ENCODE peak calls at places on chromosomes 1 and 21, in seven cellular contexts. One of them, this sample, is unnamed.

GRCh38 chr21:44533891-44534627 is 5.9 kb downstream of the KRTAP10-1 start:
- DNase-seq in tibial nerve: no peak
- DNase-seq in fibroblast of mammary gland: no peak
- DNase-seq in GM10248: no peak
- DNase-seq in neural progenitor cell: no peak
- DNase-seq in GM12864: no peak
- DNase-seq in Calu3: no peak
- DNase-seq in this sample: no peak

GRCh38 chr21:35508389-35508888 is 459.3 kb upstream of the RUNX1 start:
- DNase-seq in GM10248: no peak
- DNase-seq in GM12864: no peak
- DNase-seq in fibroblast of mammary gland: peak; percentile 96
- DNase-seq in tibial nerve: peak; percentile 67
- DNase-seq in Calu3: peak; percentile 68
- DNase-seq in neural progenitor cell: peak; percentile 69
- DNase-seq in this sample: peak; percentile 74

GRCh38 chr21:35904995-35905972 is 155.0 kb downstream of the SETD4 start:
- DNase-seq in neural progenitor cell: no peak
- DNase-seq in GM10248: no peak
- DNase-seq in tibial nerve: peak; percentile 32
- DNase-seq in Calu3: no peak
- DNase-seq in fibroblast of mammary gland: peak; percentile 62
- DNase-seq in GM12864: no peak
- DNase-seq in this sample: peak; percentile 66

GRCh38 chr1:13823126-13823880 is 123.3 kb downstream of the PRDM2 start:
- DNase-seq in GM12864: no peak
- DNase-seq in neural progenitor cell: no peak
- DNase-seq in tibial nerve: no peak
- DNase-seq in fibroblast of mammary gland: no peak
- DNase-seq in GM10248: no peak
- DNase-seq in Calu3: no peak
- DNase-seq in this sample: no peak

GRCh38 chr1:208252126-208252853 is 8.1 kb upstream of the PLXNA2 start:
- DNase-seq in tibial nerve: peak; percentile 45
- DNase-seq in fibroblast of mammary gland: no peak
- DNase-seq in Calu3: peak; percentile 91
- DNase-seq in GM10248: no peak
- DNase-seq in GM12864: no peak
- DNase-seq in neural progenitor cell: peak; percentile 49
- DNase-seq in this sample: peak; percentile 46

GRCh38 chr1:12485231-12486172 is 132.5 kb downstream of the DHRS3 start:
- DNase-seq in neural progenitor cell: no peak
- DNase-seq in GM12864: no peak
- DNase-seq in GM10248: no peak
- DNase-seq in fibroblast of mammary gland: peak; percentile 51
- DNase-seq in tibial nerve: peak; percentile 50
- DNase-seq in Calu3: peak; percentile 56
- DNase-seq in this sample: no peak

GRCh38 chr1:67749844-67750689 is 65.1 kb downstream of the GADD45A start:
- DNase-seq in tibial nerve: peak; percentile 22
- DNase-seq in neural progenitor cell: peak; percentile 49
- DNase-seq in GM12864: no peak
- DNase-seq in GM10248: no peak
- DNase-seq in fibroblast of mammary gland: peak; percentile 90
- DNase-seq in Calu3: peak; percentile 50
- DNase-seq in this sample: no peak

GRCh38 chr1:205542367-205542766 is 37.9 kb downstream of the CDK18 start:
- DNase-seq in neural progenitor cell: peak; percentile 42
- DNase-seq in tibial nerve: no peak
- DNase-seq in GM10248: no peak
- DNase-seq in fibroblast of mammary gland: no peak
- DNase-seq in GM12864: no peak
- DNase-seq in Calu3: no peak
- DNase-seq in this sample: no peak

GRCh38 chr1:17615157-17615556 is 75.7 kb downstream of the ARHGEF10L start:
- DNase-seq in GM12864: no peak
- DNase-seq in GM10248: no peak
- DNase-seq in fibroblast of mammary gland: no peak
- DNase-seq in Calu3: no peak
- DNase-seq in tibial nerve: no peak
- DNase-seq in neural progenitor cell: no peak
- DNase-seq in this sample: no peak

GRCh38 chr1:8381618-8382017 is 63.7 kb downstream of the SLC45A1 start:
- DNase-seq in fibroblast of mammary gland: peak; percentile 76
- DNase-seq in tibial nerve: no peak
- DNase-seq in GM10248: no peak
- DNase-seq in GM12864: no peak
- DNase-seq in Calu3: no peak
- DNase-seq in neural progenitor cell: no peak
- DNase-seq in this sample: no peak

GRCh38 chr1:201346337-201346939 is 31.0 kb downstream of the TNNT2 start:
- DNase-seq in fibroblast of mammary gland: peak; percentile 61
- DNase-seq in GM12864: no peak
- DNase-seq in GM10248: no peak
- DNase-seq in tibial nerve: peak; percentile 33
- DNase-seq in neural progenitor cell: peak; percentile 80
- DNase-seq in Calu3: peak; percentile 82
- DNase-seq in this sample: peak; percentile 46

GRCh38 chr21:46325073-46325912 is 1.3 kb downstream of the PCNT start:
- DNase-seq in Calu3: peak; percentile 45
- DNase-seq in GM12864: no peak
- DNase-seq in neural progenitor cell: peak; percentile 83
- DNase-seq in fibroblast of mammary gland: peak; percentile 40
- DNase-seq in tibial nerve: no peak
- DNase-seq in GM10248: peak; percentile 60
- DNase-seq in this sample: peak; percentile 39
- TF ChIP-seq CTCF in Calu3: no peak
- TF ChIP-seq CTCF in GM12864: peak; percentile 17
- TF ChIP-seq CTCF in neural progenitor cell: peak; percentile 40
- TF ChIP-seq CTCF in fibroblast of mammary gland: peak; percentile 31
- TF ChIP-seq CTCF in tibial nerve: no peak
- TF ChIP-seq CTCF in GM10248: peak; percentile 26
- TF ChIP-seq CTCF in this sample: no peak

GRCh38 chr1:95171270-95172245 is 54.4 kb downstream of the TLCD4 start:
- DNase-seq in tibial nerve: no peak
- DNase-seq in GM12864: no peak
- DNase-seq in GM10248: no peak
- DNase-seq in Calu3: no peak
- DNase-seq in fibroblast of mammary gland: no peak
- DNase-seq in neural progenitor cell: no peak
- DNase-seq in this sample: no peak

GRCh38 chr1:95169544-95169943 is 52.4 kb downstream of the TLCD4 start:
- DNase-seq in GM10248: no peak
- DNase-seq in neural progenitor cell: no peak
- DNase-seq in GM12864: no peak
- DNase-seq in Calu3: peak; percentile 73
- DNase-seq in tibial nerve: no peak
- DNase-seq in fibroblast of mammary gland: no peak
- DNase-seq in this sample: no peak

DNA sequence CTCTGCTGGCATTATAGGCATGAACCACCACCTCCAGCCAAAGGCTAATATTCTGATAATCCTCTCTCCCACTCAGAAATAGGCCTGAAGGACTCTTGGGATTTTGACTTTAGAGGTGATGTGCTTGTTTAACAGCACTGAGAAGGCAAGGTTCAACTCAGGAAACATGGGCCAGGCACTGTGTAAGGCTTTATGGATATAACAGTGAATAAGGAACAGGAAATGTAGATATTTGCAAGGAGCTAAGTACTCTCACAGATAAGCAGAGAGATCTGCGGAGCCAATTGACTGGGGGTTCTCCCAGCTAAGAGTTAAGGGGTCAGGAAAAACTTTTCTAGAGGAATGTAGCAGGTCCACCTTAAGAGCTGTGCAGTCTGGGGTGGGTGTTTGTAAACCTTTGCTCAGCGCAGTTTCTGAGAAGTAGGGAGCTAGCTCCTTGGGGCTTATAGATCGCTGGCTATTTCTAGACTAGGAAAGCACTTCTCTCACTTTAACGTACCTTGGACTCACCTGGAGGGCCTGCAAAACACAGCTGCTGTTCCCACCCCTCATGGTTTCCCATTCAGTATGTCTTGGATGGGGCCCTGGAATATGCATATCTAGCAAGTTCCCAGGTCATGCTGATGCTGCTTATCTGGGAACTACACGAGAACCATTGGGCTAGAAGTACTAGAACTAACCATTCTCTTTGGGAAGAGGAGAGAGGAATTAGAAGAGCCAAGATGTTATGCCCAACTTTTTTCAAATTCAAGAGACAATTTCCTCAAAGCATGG is 51.7 kb downstream of the TLCD4 start:
- DNase-seq in fibroblast of mammary gland: no peak
- DNase-seq in GM10248: no peak
- DNase-seq in GM12864: no peak
- DNase-seq in tibial nerve: no peak
- DNase-seq in Calu3: peak; percentile 27
- DNase-seq in neural progenitor cell: no peak
- DNase-seq in this sample: no peak
- TF ChIP-seq CTCF in fibroblast of mammary gland: no peak
- TF ChIP-seq CTCF in GM10248: no peak
- TF ChIP-seq CTCF in GM12864: no peak
- TF ChIP-seq CTCF in tibial nerve: no peak
- TF ChIP-seq CTCF in Calu3: no peak
- TF ChIP-seq CTCF in neural progenitor cell: no peak
- TF ChIP-seq CTCF in this sample: no peak

GRCh38 chr1:71093938-71094337 is 13.1 kb upstream of the ZRANB2 start:
- DNase-seq in fibroblast of mammary gland: peak; percentile 50
- DNase-seq in neural progenitor cell: no peak
- DNase-seq in Calu3: no peak
- DNase-seq in GM12864: no peak
- DNase-seq in tibial nerve: no peak
- DNase-seq in GM10248: no peak
- DNase-seq in this sample: no peak
- TF ChIP-seq CTCF in fibroblast of mammary gland: peak; percentile 41
- TF ChIP-seq CTCF in neural progenitor cell: peak; percentile 41
- TF ChIP-seq CTCF in Calu3: no peak
- TF ChIP-seq CTCF in GM12864: no peak
- TF ChIP-seq CTCF in tibial nerve: peak; percentile 29
- TF ChIP-seq CTCF in GM10248: peak; percentile 38
- TF ChIP-seq CTCF in this sample: peak; percentile 46

GRCh38 chr1:20666146-20666545 is 5.0 kb upstream of the DDOST start:
- DNase-seq in tibial nerve: no peak
- DNase-seq in fibroblast of mammary gland: no peak
- DNase-seq in neural progenitor cell: no peak
- DNase-seq in GM12864: no peak
- DNase-seq in Calu3: no peak
- DNase-seq in GM10248: no peak
- DNase-seq in this sample: peak; percentile 54
- TF ChIP-seq CTCF in tibial nerve: no peak
- TF ChIP-seq CTCF in fibroblast of mammary gland: no peak
- TF ChIP-seq CTCF in neural progenitor cell: no peak
- TF ChIP-seq CTCF in GM12864: no peak
- TF ChIP-seq CTCF in Calu3: no peak
- TF ChIP-seq CTCF in GM10248: no peak
- TF ChIP-seq CTCF in this sample: no peak

DNA sequence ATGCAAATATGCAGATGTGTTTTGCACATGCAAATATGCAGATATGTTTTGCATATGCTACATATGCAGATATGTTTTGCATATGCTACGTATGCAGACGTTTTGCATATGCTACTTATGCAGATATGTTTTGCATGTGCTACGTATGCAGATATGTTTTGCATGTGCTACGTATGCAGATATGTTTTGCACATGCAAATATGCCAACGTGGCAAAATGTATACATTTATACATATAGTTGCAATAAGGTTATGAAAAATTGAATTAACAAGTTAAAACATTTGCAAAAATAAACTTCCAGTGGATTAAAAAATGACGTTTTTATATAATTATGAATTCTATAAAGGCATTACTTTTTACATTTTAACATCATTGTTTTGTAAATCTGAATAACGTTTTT is 30.9 kb upstream of the TP53BP2 start:
- DNase-seq in fibroblast of mammary gland: no peak
- DNase-seq in tibial nerve: no peak
- DNase-seq in GM10248: no peak
- DNase-seq in GM12864: no peak
- DNase-seq in neural progenitor cell: no peak
- DNase-seq in Calu3: no peak
- DNase-seq in this sample: no peak
- TF ChIP-seq CTCF in fibroblast of mammary gland: no peak
- TF ChIP-seq CTCF in tibial nerve: no peak
- TF ChIP-seq CTCF in GM10248: no peak
- TF ChIP-seq CTCF in GM12864: no peak
- TF ChIP-seq CTCF in neural progenitor cell: no peak
- TF ChIP-seq CTCF in Calu3: no peak
- TF ChIP-seq CTCF in this sample: no peak

DNA sequence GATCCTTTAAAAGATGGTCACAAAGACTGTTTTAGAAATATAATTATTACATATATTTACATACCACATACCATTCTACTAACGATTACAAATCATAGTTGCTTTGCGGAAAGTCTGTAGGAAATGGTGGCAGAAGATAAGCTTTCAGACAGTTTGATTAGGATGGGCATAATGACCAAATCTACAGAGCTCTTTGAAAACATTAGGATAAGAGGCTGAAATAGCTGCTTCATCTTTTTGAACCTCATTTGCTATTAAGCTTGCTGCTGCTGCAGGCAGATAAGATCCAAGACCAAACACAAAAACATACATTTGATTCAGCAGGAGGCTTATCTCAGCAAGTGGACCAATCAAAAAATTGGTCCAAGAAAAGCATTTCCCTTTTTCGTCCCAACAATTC is 47.1 kb downstream of the DDAH1 start:
- DNase-seq in GM10248: no peak
- DNase-seq in GM12864: no peak
- DNase-seq in tibial nerve: no peak
- DNase-seq in Calu3: no peak
- DNase-seq in fibroblast of mammary gland: no peak
- DNase-seq in neural progenitor cell: no peak
- DNase-seq in this sample: no peak
- TF ChIP-seq CTCF in GM10248: no peak
- TF ChIP-seq CTCF in GM12864: no peak
- TF ChIP-seq CTCF in tibial nerve: no peak
- TF ChIP-seq CTCF in Calu3: no peak
- TF ChIP-seq CTCF in fibroblast of mammary gland: no peak
- TF ChIP-seq CTCF in neural progenitor cell: no peak
- TF ChIP-seq CTCF in this sample: no peak

GRCh38 chr1:89615676-89616598 is 17.0 kb upstream of the LRRC8C start:
- DNase-seq in neural progenitor cell: no peak
- DNase-seq in GM10248: no peak
- DNase-seq in fibroblast of mammary gland: no peak
- DNase-seq in tibial nerve: no peak
- DNase-seq in Calu3: peak; percentile 19
- DNase-seq in GM12864: no peak
- DNase-seq in this sample: no peak
- TF ChIP-seq CTCF in neural progenitor cell: peak; percentile 34
- TF ChIP-seq CTCF in GM10248: peak; percentile 15
- TF ChIP-seq CTCF in fibroblast of mammary gland: peak; percentile 38
- TF ChIP-seq CTCF in tibial nerve: no peak
- TF ChIP-seq CTCF in Calu3: no peak
- TF ChIP-seq CTCF in GM12864: peak; percentile 67
- TF ChIP-seq CTCF in this sample: peak; percentile 31

GRCh38 chr1:61839702-61840101 is 97.4 kb downstream of the PATJ start:
- DNase-seq in fibroblast of mammary gland: peak; percentile 67
- DNase-seq in GM12864: no peak
- DNase-seq in GM10248: no peak
- DNase-seq in Calu3: no peak
- DNase-seq in neural progenitor cell: no peak
- DNase-seq in tibial nerve: no peak
- DNase-seq in this sample: no peak

GRCh38 chr1:61844006-61844405 is 101.7 kb downstream of the PATJ start:
- DNase-seq in Calu3: no peak
- DNase-seq in GM12864: no peak
- DNase-seq in neural progenitor cell: no peak
- DNase-seq in fibroblast of mammary gland: peak; percentile 58
- DNase-seq in tibial nerve: peak; percentile 30
- DNase-seq in GM10248: no peak
- DNase-seq in this sample: no peak

GRCh38 chr1:61842863-61843514 is 100.7 kb downstream of the PATJ start:
- DNase-seq in tibial nerve: no peak
- DNase-seq in GM12864: no peak
- DNase-seq in GM10248: no peak
- DNase-seq in Calu3: no peak
- DNase-seq in fibroblast of mammary gland: peak; percentile 31
- DNase-seq in neural progenitor cell: peak; percentile 23
- DNase-seq in this sample: no peak
- TF ChIP-seq CTCF in tibial nerve: no peak
- TF ChIP-seq CTCF in GM12864: no peak
- TF ChIP-seq CTCF in GM10248: no peak
- TF ChIP-seq CTCF in Calu3: no peak
- TF ChIP-seq CTCF in fibroblast of mammary gland: peak; percentile 34
- TF ChIP-seq CTCF in neural progenitor cell: peak; percentile 31
- TF ChIP-seq CTCF in this sample: peak; percentile 35

This sample was measured in heart left ventricle.